ENCODE peak calls at places on chromosomes 7 and 10, in four cellular contexts. I is lower lobe of right lung, O is suprapubic skin, N is Panc1. A is an unnamed sample.

GRCh38 chr7:116576350-116577319 is 51.8 kb downstream of the CAV1 start:
- DNase-seq in N (no peak), I (no peak), O (no peak), A (no peak)

GRCh38 chr10:21363087-21363752 is 162.3 kb downstream of the SKIDA1 start:
- DNase-seq in I (no peak), N (no peak), O (no peak), A (no peak)

GRCh38 chr7:1811850-1812692 is 142.0 kb downstream of the ELFN1 start:
- DNase-seq in I (no peak), O (no peak), N (no peak), A (peak; percentile 42)

GRCh38 chr7:5549096-5549896 is 125.7 kb upstream of the TNRC18 start:
- DNase-seq in N (no peak), I (peak; percentile 67), O (peak; percentile 83), A (no peak)

GRCh38 chr10:34464000-34464399 is 351.1 kb downstream of the PARD3 start:
- DNase-seq in O (no peak), I (no peak), N (no peak), A (no peak)

GRCh38 chr7:101538596-101539459 is 90.3 kb downstream of the MYL10 start:
- DNase-seq in N (no peak), O (no peak), I (peak; percentile 66), A (no peak)

GRCh38 chr10:59273453-59273852 is 88.9 kb downstream of the FAM13C start:
- DNase-seq in I (no peak), N (no peak), O (no peak), A (no peak)

GRCh38 chr10:43196131-43196980 is 58.1 kb downstream of the CSGALNACT2 start:
- DNase-seq in I (peak; percentile 30), O (no peak), N (no peak), A (no peak)

GRCh38 chr7:36600869-36601530 is 123.3 kb downstream of the AOAH start:
- DNase-seq in I (no peak), O (no peak), N (no peak), A (no peak)

GRCh38 chr7:2812119-2812487 is 32.0 kb downstream of the GNA12 start:
- DNase-seq in I (no peak), N (no peak), O (peak; percentile 41), A (no peak)

GRCh38 chr7:35736725-35737124 is 41.8 kb upstream of the HERPUD2 start:
- DNase-seq in I (no peak), N (no peak), O (no peak), A (no peak)

GRCh38 chr10:51170518-51171245 is 96.4 kb downstream of the PRKG1 start:
- DNase-seq in O (no peak), I (no peak), N (no peak), A (no peak)

DNA sequence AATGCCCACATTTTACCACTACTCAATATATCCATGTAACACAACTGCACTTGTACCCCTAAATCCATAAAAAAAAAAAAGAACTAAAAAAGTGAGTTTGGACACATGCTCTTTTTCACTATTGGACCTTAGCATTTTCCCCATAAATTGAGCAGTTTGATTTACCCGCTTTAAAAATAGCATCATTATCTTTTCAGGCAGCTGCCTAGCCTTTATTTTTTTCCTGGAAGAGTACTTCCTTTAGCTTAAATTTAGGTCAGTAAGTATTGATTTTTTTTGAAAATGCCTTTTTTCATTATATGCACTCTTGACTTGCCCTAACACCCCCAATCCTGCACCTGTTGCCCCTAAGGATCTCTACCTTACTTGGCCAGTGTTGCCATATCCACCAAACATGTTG is 5.3 kb upstream of the NT5C3A start:
- DNase-seq in I (no peak), N (no peak), O (no peak), A (no peak)
- TF ChIP-seq CTCF in I (no peak), N (no peak), O (no peak), A (no peak)

GRCh38 chr10:29680091-29680490 is 45.3 kb upstream of the SVIL start:
- DNase-seq in N (no peak), I (no peak), O (no peak), A (no peak)
- H3K4me3 ChIP-seq in N (no peak overlapping the region), I (no peak overlapping the region), O (no peak overlapping the region), A (no peak overlapping the region)

GRCh38 chr7:57348646-57349269 is 101.2 kb upstream of the ZNF716 start:
- DNase-seq in I (no peak), N (no peak), O (no peak), A (no peak)

GRCh38 chr7:57339198-57339944 is 110.6 kb upstream of the ZNF716 start:
- DNase-seq in O (no peak), N (no peak), I (no peak), A (no peak)

GRCh38 chr7:57342954-57343353 is 107.0 kb upstream of the ZNF716 start:
- DNase-seq in O (no peak), I (no peak), N (no peak), A (no peak)

GRCh38 chr7:57344957-57345356 is 105.0 kb upstream of the ZNF716 start:
- DNase-seq in N (no peak), I (no peak), O (no peak), A (no peak)

DNA sequence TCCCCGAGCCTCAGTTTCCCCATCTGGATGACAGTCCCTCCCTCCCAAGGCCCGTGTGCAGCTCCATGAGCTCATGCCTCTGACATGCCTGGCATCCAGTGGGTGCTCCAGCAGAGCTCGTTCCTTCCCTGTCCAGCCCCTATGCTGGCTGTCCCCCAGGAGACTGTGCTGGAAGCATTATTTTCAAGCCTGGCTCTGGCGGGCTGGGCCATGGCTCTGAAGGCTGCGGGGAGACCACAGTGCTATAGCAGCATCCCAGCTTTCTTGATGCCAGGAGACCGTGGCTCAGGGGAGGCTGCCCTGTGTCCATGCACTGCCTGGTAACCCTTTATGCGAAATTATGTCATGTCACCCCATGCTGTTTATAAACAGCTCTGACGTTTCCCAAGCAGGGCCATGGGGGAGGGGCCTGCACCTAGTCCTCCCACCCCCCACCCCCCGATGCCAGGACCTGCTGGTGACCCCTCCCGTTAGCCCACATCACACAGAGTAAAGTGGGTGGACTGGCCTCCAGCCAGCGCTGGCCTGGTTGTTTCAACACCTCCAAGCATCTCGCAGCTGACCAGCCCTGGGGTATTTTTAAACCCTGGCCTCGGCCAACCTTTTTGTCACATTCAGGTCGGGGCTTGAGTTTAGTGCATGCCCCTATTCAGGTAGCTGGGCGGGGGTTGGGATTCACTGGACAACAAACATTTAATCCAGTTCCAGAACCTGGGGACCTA is 105.9 kb upstream of the ZNF716 start:
- DNase-seq in N (no peak), I (no peak), O (no peak), A (no peak)
- TF ChIP-seq CTCF in N (no peak), I (no peak), O (no peak), A (no peak)

DNA sequence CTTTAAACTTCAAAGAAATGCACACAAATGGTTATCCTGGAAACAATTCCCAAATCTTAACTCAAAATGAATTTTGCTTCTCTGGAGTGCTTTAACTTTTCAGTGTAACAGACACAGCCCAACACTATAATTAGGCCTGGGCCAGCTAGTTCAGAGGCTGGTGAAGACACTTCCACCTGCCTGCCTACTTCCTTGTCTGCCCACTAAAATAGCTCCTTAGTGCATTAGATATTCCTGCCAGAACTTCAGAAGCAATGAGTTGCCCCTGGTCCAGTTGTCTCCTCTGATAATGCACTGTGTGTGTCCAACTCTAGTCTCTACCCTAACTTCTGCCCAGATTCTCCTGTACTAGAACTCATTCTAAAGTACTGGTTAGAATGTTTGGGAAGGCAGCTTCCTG is 150.9 kb upstream of the PRSS58 start:
- DNase-seq in N (no peak), I (no peak), O (no peak), A (no peak)
- H3K4me3 ChIP-seq in N (no peak overlapping the region), I (no peak overlapping the region), O (no peak overlapping the region), A (no peak overlapping the region)

DNA sequence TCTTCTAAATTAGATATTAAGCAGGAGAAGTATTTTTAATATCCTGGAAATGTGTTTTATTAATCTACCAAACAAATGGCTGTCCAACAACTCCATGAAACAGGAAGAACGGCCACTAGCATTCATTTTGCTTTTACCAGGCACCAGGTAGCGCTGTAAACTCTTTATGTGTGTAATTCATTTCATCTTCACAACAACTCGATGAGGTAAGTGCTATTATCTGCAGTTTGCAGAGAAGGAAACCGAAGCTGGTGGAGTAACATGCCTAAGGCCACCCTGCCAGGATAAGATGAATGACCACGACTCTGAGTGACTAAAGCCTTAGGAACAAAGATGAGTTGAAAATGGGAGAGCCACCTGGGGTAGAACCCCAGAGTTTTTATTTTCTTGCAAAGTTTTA is 101.2 kb downstream of the KIAA1217 start:
- DNase-seq in I (no peak), O (no peak), N (no peak), A (no peak)
- TF ChIP-seq CTCF in I (no peak), O (no peak), N (peak; percentile 3), A (no peak)

GRCh38 chr7:157339777-157340677 is 3.2 kb downstream of the DNAJB6 start:
- DNase-seq in N (peak; percentile 85), O (no peak), I (peak; percentile 67), A (no peak)
- H3K4me3 ChIP-seq in N (peak overlapping the region; percentile 78), O (peak overlapping the region; percentile 72), I (no peak overlapping the region), A (no peak overlapping the region)

GRCh38 chr10:5813091-5813340 is 218 bp downstream of the GDI2 start:
- DNase-seq in N (no peak), O (no peak), I (no peak), A (no peak)
- TF ChIP-seq CTCF in N (no peak), O (no peak), I (no peak), A (no peak)